ENCODE peak calls at places on chromosomes 12 and 14, in seven cellular contexts. V is occipital lobe; X is hypothalamus; I is dermis microvascular lymphatic vessel endothelial cell; J is NCI-H1436; M is HFFc6; B is activated T-cell treated with anti-CD3 and anti-CD28 coated beads, Interleukin-2, amount 50 U/mL, for 72 hours. L is an unnamed sample.

GRCh38 chr12:100666588-100666987 is 93.1 kb downstream of the GAS2L3 start:
- DNase-seq in I (no peak), M (no peak), B (no peak), J (no peak), V (no peak), X (no peak), L (no peak)

GRCh38 chr14:103292426-103293374 is 41.3 kb upstream of the EIF5 start:
- DNase-seq in B (peak; percentile 77), V (peak; percentile 29), J (peak; percentile 62), I (peak; percentile 54), X (no peak), M (peak; percentile 46), L (peak; percentile 77)

GRCh38 chr12:93970892-93971688 is 177.3 kb upstream of the PLXNC1 start:
- DNase-seq in M (peak; percentile 26), V (no peak), B (no peak), J (no peak), X (no peak), I (no peak), L (no peak)

GRCh38 chr12:9673404-9674225 is 4.1 kb downstream of the CLEC2D start:
- DNase-seq in J (no peak), V (no peak), X (no peak), B (peak; percentile 79), I (peak; percentile 28), M (peak; percentile 75), L (no peak)

GRCh38 chr12:124722871-124723270 is 140.8 kb downstream of the SCARB1 start:
- DNase-seq in I (no peak), J (no peak), X (no peak), B (no peak), M (no peak), V (no peak), L (no peak)

GRCh38 chr12:5220835-5221234 is 177.2 kb downstream of the KCNA5 start:
- DNase-seq in J (no peak), M (no peak), B (peak; percentile 45), X (no peak), V (no peak), I (no peak), L (no peak)

GRCh38 chr12:26771861-26772260 is 61.1 kb downstream of the ITPR2 start:
- DNase-seq in X (no peak), V (no peak), M (no peak), I (no peak), J (no peak), B (no peak), L (no peak)

GRCh38 chr12:64669270-64669842 is 59.1 kb downstream of the RASSF3 start:
- DNase-seq in M (no peak), I (no peak), J (no peak), B (no peak), V (no peak), X (no peak), L (no peak)

GRCh38 chr12:120162763-120163162 is 31.8 kb downstream of the GCN1 start:
- DNase-seq in X (no peak), V (no peak), M (no peak), B (no peak), J (no peak), I (no peak), L (no peak)

L was measured in dorsolateral prefrontal cortex.